ENCODE peak calls at places on chromosomes 7 and 10, in six cellular contexts. N, S, J, H, U and A are unnamed samples.

GRCh38 chr10:34415039-34415438 is 400.1 kb downstream of the PARD3 start:
- DNase-seq in J (no peak), H (no peak), U (no peak), S (no peak), N (no peak), A (no peak)

GRCh38 chr10:12993595-12993994 is 7.9 kb downstream of the CCDC3 start:
- DNase-seq in H (no peak), J (no peak), S (no peak), U (no peak), N (no peak), A (no peak)

GRCh38 chr7:3691478-3692151 is 390.6 kb downstream of the SDK1 start:
- DNase-seq in H (no peak), S (no peak), J (no peak), U (peak), N (no peak), A (no peak)

GRCh38 chr10:119283387-119283786 is 76.0 kb downstream of the GRK5 start:
- DNase-seq in U (no peak), H (no peak), N (no peak), J (no peak), S (no peak), A (no peak)

GRCh38 chr7:43756368-43757072 is 2.0 kb upstream of the BLVRA start:
- DNase-seq in N (no peak), S (no peak), H (no peak), U (no peak), J (peak), A (no peak)

GRCh38 chr10:95440756-95441546 is 120.2 kb downstream of the SORBS1 start:
- DNase-seq in H (no peak), N (no peak), U (no peak), S (no peak), J (no peak), A (no peak)

GRCh38 chr7:155215576-155216325 is 81.9 kb upstream of the INSIG1 start:
- DNase-seq in J (no peak), N (no peak), H (no peak), U (no peak), S (no peak), A (no peak)

GRCh38 chr7:148116954-148117353 is 473.6 kb upstream of the C7orf33 start:
- DNase-seq in S (no peak), U (no peak), H (no peak), J (no peak), N (no peak), A (no peak)

GRCh38 chr10:23055424-23056191 is 39.8 kb upstream of the MSRB2 start:
- DNase-seq in N (no peak), H (peak), S (peak), U (no peak), J (no peak), A (no peak)

GRCh38 chr7:98922392-98923107 is 44.2 kb downstream of the TRRAP start:
- DNase-seq in U (no peak), H (no peak), N (no peak), J (peak), S (no peak), A (no peak)

GRCh38 chr10:124875596-124875995 is 66.3 kb upstream of the ZRANB1 start:
- DNase-seq in H (no peak), U (no peak), S (peak), N (no peak), J (peak), A (no peak)

GRCh38 chr10:1180071-1180730 is 124.0 kb downstream of the WDR37 start:
- DNase-seq in N (no peak), J (no peak), S (no peak), H (no peak), U (no peak), A (no peak)

GRCh38 chr7:42237162-42237821 is at the start of gene GLI3:
- DNase-seq in S (peak), N (peak), J (peak), U (peak), H (peak), A (peak)

GRCh38 chr7:37690206-37690605 is 6.6 kb downstream of the GPR141 start:
- DNase-seq in U (no peak), N (no peak), J (no peak), H (no peak), S (no peak), A (no peak)

GRCh38 chr7:105647591-105647990 is 66.3 kb upstream of the EFCAB10 start:
- DNase-seq in H (no peak), U (no peak), J (no peak), N (no peak), S (no peak), A (no peak)

GRCh38 chr10:119408969-119409371 is 133.5 kb downstream of the RGS10 start:
- DNase-seq in N (no peak), S (no peak), J (peak), H (no peak), U (no peak), A (peak)

GRCh38 chr10:52423369-52423768 is 109.3 kb downstream of the DKK1 start:
- DNase-seq in H (no peak), U (no peak), J (peak), S (no peak), N (no peak), A (no peak)

GRCh38 chr7:93949468-93949867 is 27.9 kb downstream of the GNG11 start:
- DNase-seq in N (no peak), J (peak), S (no peak), U (no peak), H (no peak), A (peak)

GRCh38 chr7:97027427-97028234 is 3.0 kb upstream of the DLX5 start:
- DNase-seq in S (peak), H (peak), J (peak), U (peak), N (peak), A (peak)

GRCh38 chr7:34838329-34838728 is 180.3 kb downstream of the NPSR1 start:
- DNase-seq in N (no peak), H (no peak), S (peak), U (no peak), J (no peak), A (no peak)

GRCh38 chr7:30598121-30598876 is 3.6 kb downstream of the GARS1 start:
- DNase-seq in S (peak), J (peak), H (no peak), U (no peak), N (no peak), A (peak)

DNA sequence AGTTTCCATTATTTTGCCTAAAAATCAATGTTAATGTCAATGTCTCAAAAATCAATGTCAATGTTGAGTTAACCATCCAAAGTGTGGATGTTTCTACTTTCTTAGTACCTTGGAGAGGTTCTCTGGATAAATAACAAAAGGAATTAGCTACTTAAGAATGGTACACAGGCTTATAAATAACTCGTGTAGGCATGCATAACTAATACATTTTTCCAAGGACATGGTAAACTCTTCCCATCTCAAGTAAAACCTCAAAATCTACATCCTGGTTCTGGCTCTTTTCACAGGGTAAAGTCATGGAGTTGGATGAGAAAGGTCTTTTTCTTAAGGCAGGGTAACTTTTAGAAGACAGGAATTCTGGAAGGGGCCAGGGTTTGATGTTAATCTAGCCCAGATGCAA is 59.9 kb downstream of the CAV1 start:
- DNase-seq in H (no peak), J (no peak), S (no peak), N (no peak), U (no peak), A (no peak)
- H2BK5ac ChIP-seq in H (no peak), J (no peak), S (no peak), N (no peak), U (no peak), A (no peak)

DNA sequence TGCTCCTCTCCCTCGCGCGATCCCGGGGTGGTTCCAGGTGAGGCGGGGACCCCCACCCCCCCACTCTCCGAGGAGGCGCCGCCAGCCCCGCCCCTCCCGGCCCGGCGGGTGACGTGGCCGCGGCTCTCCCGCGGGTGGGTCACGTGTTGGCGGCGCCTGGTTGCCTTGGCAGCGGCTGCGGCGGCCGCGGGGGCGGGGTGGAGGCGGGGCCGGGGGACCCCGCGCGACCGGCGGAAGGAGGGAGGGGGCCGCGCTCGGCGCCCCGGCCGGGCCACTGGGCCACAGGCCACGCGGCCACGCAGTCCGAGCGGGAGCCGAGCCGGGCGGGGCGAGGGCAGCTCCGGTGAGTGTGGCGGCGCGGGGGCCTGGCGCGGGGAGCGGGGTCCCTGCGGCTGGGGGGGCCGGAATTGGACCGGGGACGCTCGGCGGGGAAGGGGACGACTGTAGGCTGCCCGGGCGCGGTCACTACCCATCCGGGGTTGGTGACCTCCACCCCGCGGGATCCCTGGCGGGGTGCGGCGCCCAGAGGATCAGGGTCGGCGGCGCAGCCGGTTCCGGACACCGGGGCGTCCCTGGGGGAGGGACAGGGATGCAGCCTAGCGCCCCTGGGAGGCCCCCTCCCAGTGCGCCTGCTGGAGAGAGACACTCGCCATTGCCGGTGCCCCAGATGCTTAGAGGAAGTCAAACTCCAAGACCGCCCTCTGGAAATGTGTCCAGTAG is at the start of gene ORAI2:
- DNase-seq in U (peak), N (peak), H (peak), S (peak), J (peak), A (peak)
- H2BK5ac ChIP-seq in U (peak), N (no peak), H (peak), S (no peak), J (peak), A (peak)

GRCh38 chr7:100081535-100082102 is at the start of gene ZNF3:
- DNase-seq in H (peak), N (peak), U (peak), J (peak), S (peak), A (peak)
- H2BK5ac ChIP-seq in H (peak), N (no peak), U (no peak), J (peak), S (peak), A (peak)

GRCh38 chr7:69770613-69771012 is 172.3 kb downstream of the AUTS2 start:
- DNase-seq in N (no peak), H (no peak), U (no peak), J (no peak), S (no peak), A (no peak)
- H2BK5ac ChIP-seq in N (no peak), H (no peak), U (no peak), J (no peak), S (no peak), A (no peak)

GRCh38 chr10:93447019-93447418 is 35.1 kb downstream of the MYOF start:
- DNase-seq in S (no peak), J (no peak), U (no peak), N (no peak), H (no peak), A (peak)

GRCh38 chr10:93445978-93446720 is 36.0 kb downstream of the MYOF start:
- DNase-seq in U (no peak), N (no peak), S (no peak), J (no peak), H (no peak), A (peak)

GRCh38 chr10:93447970-93448369 is 34.2 kb downstream of the MYOF start:
- DNase-seq in U (no peak), S (no peak), J (no peak), N (no peak), H (no peak), A (no peak)

GRCh38 chr10:93440591-93441012 is 41.5 kb downstream of the MYOF start:
- DNase-seq in U (no peak), N (no peak), H (no peak), S (peak), J (peak), A (peak)

GRCh38 chr10:93445097-93445960 is 36.8 kb downstream of the MYOF start:
- DNase-seq in S (peak), U (peak), N (peak), J (peak), H (peak), A (peak)
- H2BK5ac ChIP-seq in S (no peak), U (no peak), N (no peak), J (peak), H (peak), A (peak)

GRCh38 chr7:16365952-16366351 is 55.4 kb downstream of the CRPPA start:
- DNase-seq in N (no peak), J (no peak), H (no peak), U (no peak), S (no peak), A (no peak)

GRCh38 chr7:16365177-16365576 is 56.2 kb downstream of the CRPPA start:
- DNase-seq in S (no peak), J (no peak), U (no peak), N (no peak), H (no peak), A (peak)

GRCh38 chr7:16367115-16367514 is 54.2 kb downstream of the CRPPA start:
- DNase-seq in S (no peak), J (no peak), U (no peak), N (no peak), H (no peak), A (no peak)

GRCh38 chr7:16369851-16370250 is 51.5 kb downstream of the CRPPA start:
- DNase-seq in N (no peak), U (no peak), H (no peak), S (no peak), J (no peak), A (no peak)
- H2BK5ac ChIP-seq in N (no peak), U (no peak), H (no peak), S (no peak), J (no peak), A (no peak)

GRCh38 chr10:27153325-27153724 is 859 bp downstream of the YME1L1 start:
- DNase-seq in N (no peak), H (no peak), J (no peak), U (no peak), S (no peak), A (no peak)

GRCh38 chr10:27152687-27153086 is 1.5 kb downstream of the YME1L1 start:
- DNase-seq in U (no peak), N (no peak), S (no peak), H (no peak), J (no peak), A (no peak)

GRCh38 chr10:27157150-27157549 is 2.0 kb downstream of the MASTL start:
- DNase-seq in U (no peak), N (no peak), H (no peak), J (no peak), S (no peak), A (no peak)

GRCh38 chr10:27153855-27154198 is 357 bp downstream of the YME1L1 start:
- DNase-seq in N (no peak), J (peak), S (peak), U (peak), H (no peak), A (peak)

DNA sequence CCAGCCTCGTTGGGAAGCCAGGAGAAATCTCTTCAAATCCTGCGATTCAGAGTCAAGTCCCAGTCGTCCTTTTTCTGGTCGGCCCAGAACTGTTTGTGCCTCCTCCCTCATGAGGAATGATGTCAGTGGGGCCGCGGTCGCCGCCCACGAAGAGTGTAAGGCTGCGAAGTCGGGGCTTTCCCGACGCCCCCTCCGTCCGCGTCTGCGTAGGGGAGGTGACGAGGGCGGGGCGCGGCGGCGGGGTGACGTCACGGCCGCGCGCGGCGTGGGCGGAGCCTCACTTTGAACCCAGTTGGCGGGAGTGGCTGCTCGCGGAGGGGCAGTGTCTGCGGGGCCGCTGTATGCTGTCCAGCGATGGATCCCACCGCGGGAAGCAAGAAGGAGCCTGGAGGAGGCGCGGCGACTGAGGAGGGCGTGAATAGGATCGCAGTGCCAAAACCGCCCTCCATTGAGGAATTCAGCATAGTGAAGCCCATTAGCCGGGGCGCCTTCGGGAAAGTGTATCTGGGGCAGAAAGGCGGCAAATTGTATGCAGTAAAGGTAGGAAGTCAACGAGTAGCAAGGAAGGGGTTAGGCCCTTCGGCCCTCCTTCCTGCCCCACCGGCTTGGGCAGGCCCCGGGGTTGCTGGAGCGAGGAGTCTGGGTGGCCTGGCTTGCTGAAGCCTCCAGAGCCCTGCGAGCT is at the start of gene MASTL:
- DNase-seq in U (peak), H (peak), S (peak), J (peak), N (peak), A (peak)
- H2BK5ac ChIP-seq in U (no peak), H (peak), S (peak), J (peak), N (peak), A (peak)

GRCh38 chr10:126247454-126247975 is 140.8 kb downstream of the ADAM12 start:
- DNase-seq in J (peak), H (no peak), U (no peak), N (no peak), S (peak), A (peak)
- H2BK5ac ChIP-seq in J (peak), H (no peak), U (no peak), N (no peak), S (no peak), A (no peak)

GRCh38 chr7:779480-779879 is 52.4 kb upstream of the PRKAR1B start:
- DNase-seq in S (no peak), H (no peak), J (no peak), N (no peak), U (no peak), A (no peak)
- H2BK5ac ChIP-seq in S (no peak), H (no peak), J (no peak), N (no peak), U (peak), A (no peak)